ENCODE peak calls at places on chromosomes 12 and 14, in ten cellular contexts. One of them, this sample, is unnamed. For H3K9me3, the result is how much of the 10 kb centered on the place peaks cover.

GRCh38 chr12:58253663-58254062 is 312.3 kb downstream of the ATP23 start:
- DNase-seq in stomach: no peak
- DNase-seq in H1: no peak
- DNase-seq in CD4-positive, alpha-beta T cell: no peak
- DNase-seq in cardiac muscle cell: no peak
- DNase-seq in HCT116: no peak
- DNase-seq in OCI-LY7: no peak
- DNase-seq in mammary epithelial cell: peak
- DNase-seq in PC-9: no peak
- DNase-seq in keratinocyte: no peak
- DNase-seq in this sample: no peak

GRCh38 chr14:62103497-62103896 is 341.3 kb downstream of the SNAPC1 start:
- DNase-seq in stomach: no peak
- DNase-seq in H1: no peak
- DNase-seq in CD4-positive, alpha-beta T cell: no peak
- DNase-seq in cardiac muscle cell: no peak
- DNase-seq in HCT116: no peak
- DNase-seq in OCI-LY7: no peak
- DNase-seq in mammary epithelial cell: no peak
- DNase-seq in PC-9: no peak
- DNase-seq in keratinocyte: no peak
- DNase-seq in this sample: no peak

GRCh38 chr14:93114068-93114710 is 1.5 kb downstream of the ITPK1 start:
- DNase-seq in stomach: no peak
- DNase-seq in H1: no peak
- DNase-seq in CD4-positive, alpha-beta T cell: no peak
- DNase-seq in cardiac muscle cell: no peak
- DNase-seq in HCT116: no peak
- DNase-seq in OCI-LY7: peak
- DNase-seq in mammary epithelial cell: peak
- DNase-seq in PC-9: no peak
- DNase-seq in keratinocyte: no peak
- DNase-seq in this sample: peak

GRCh38 chr12:108484845-108485244 is 30.2 kb upstream of the FICD start:
- DNase-seq in stomach: no peak
- DNase-seq in H1: no peak
- DNase-seq in CD4-positive, alpha-beta T cell: no peak
- DNase-seq in cardiac muscle cell: no peak
- DNase-seq in HCT116: no peak
- DNase-seq in OCI-LY7: no peak
- DNase-seq in mammary epithelial cell: no peak
- DNase-seq in PC-9: no peak
- DNase-seq in keratinocyte: no peak
- DNase-seq in this sample: no peak

GRCh38 chr12:52195065-52195730 is 3.4 kb upstream of the KRT80 start:
- DNase-seq in stomach: no peak
- DNase-seq in H1: no peak
- DNase-seq in CD4-positive, alpha-beta T cell: no peak
- DNase-seq in cardiac muscle cell: no peak
- DNase-seq in HCT116: no peak
- DNase-seq in OCI-LY7: no peak
- DNase-seq in mammary epithelial cell: no peak
- DNase-seq in PC-9: peak
- DNase-seq in keratinocyte: no peak
- DNase-seq in this sample: peak

GRCh38 chr14:71762575-71762974 is 169.7 kb upstream of the RGS6 start:
- DNase-seq in stomach: no peak
- DNase-seq in H1: no peak
- DNase-seq in CD4-positive, alpha-beta T cell: no peak
- DNase-seq in cardiac muscle cell: no peak
- DNase-seq in HCT116: no peak
- DNase-seq in OCI-LY7: no peak
- DNase-seq in mammary epithelial cell: no peak
- DNase-seq in PC-9: no peak
- DNase-seq in keratinocyte: no peak
- DNase-seq in this sample: no peak

GRCh38 chr12:4555804-4556203 is 6.2 kb upstream of the DYRK4 start:
- DNase-seq in stomach: no peak
- DNase-seq in H1: no peak
- DNase-seq in CD4-positive, alpha-beta T cell: no peak
- DNase-seq in cardiac muscle cell: no peak
- DNase-seq in HCT116: no peak
- DNase-seq in OCI-LY7: no peak
- DNase-seq in mammary epithelial cell: peak
- DNase-seq in PC-9: no peak
- DNase-seq in keratinocyte: no peak
- DNase-seq in this sample: no peak

GRCh38 chr12:64814432-64814831 is 10.0 kb upstream of the TBC1D30 start:
- DNase-seq in stomach: no peak
- DNase-seq in H1: no peak
- DNase-seq in CD4-positive, alpha-beta T cell: no peak
- DNase-seq in cardiac muscle cell: no peak
- DNase-seq in HCT116: no peak
- DNase-seq in OCI-LY7: no peak
- DNase-seq in mammary epithelial cell: no peak
- DNase-seq in PC-9: no peak
- DNase-seq in keratinocyte: no peak
- DNase-seq in this sample: no peak

GRCh38 chr12:106138646-106139421 is at the start of gene NUAK1:
- DNase-seq in stomach: peak
- DNase-seq in H1: peak
- DNase-seq in CD4-positive, alpha-beta T cell: no peak
- DNase-seq in cardiac muscle cell: peak
- DNase-seq in HCT116: no peak
- DNase-seq in OCI-LY7: no peak
- DNase-seq in mammary epithelial cell: peak
- DNase-seq in PC-9: peak
- DNase-seq in keratinocyte: no peak
- DNase-seq in this sample: peak

GRCh38 chr12:43009307-43009706 is 419.8 kb upstream of the PRICKLE1 start:
- DNase-seq in stomach: no peak
- DNase-seq in H1: no peak
- DNase-seq in CD4-positive, alpha-beta T cell: no peak
- DNase-seq in cardiac muscle cell: peak
- DNase-seq in HCT116: no peak
- DNase-seq in OCI-LY7: no peak
- DNase-seq in mammary epithelial cell: no peak
- DNase-seq in PC-9: no peak
- DNase-seq in keratinocyte: no peak
- DNase-seq in this sample: no peak

GRCh38 chr12:53103860-53104305 is 597 bp downstream of the SOAT2 start:
- DNase-seq in stomach: no peak
- DNase-seq in H1: no peak
- DNase-seq in CD4-positive, alpha-beta T cell: no peak
- DNase-seq in cardiac muscle cell: no peak
- DNase-seq in HCT116: no peak
- DNase-seq in OCI-LY7: peak
- DNase-seq in mammary epithelial cell: no peak
- DNase-seq in PC-9: no peak
- DNase-seq in keratinocyte: no peak
- DNase-seq in this sample: no peak

GRCh38 chr12:131487379-131488129 is 223.3 kb upstream of the SFSWAP start:
- DNase-seq in stomach: no peak
- DNase-seq in H1: no peak
- DNase-seq in CD4-positive, alpha-beta T cell: no peak
- DNase-seq in cardiac muscle cell: no peak
- DNase-seq in HCT116: no peak
- DNase-seq in OCI-LY7: no peak
- DNase-seq in mammary epithelial cell: no peak
- DNase-seq in PC-9: no peak
- DNase-seq in keratinocyte: no peak
- DNase-seq in this sample: no peak

GRCh38 chr12:32201996-32202395 is 95.3 kb downstream of the BICD1 start:
- DNase-seq in stomach: no peak
- DNase-seq in H1: no peak
- DNase-seq in CD4-positive, alpha-beta T cell: no peak
- DNase-seq in cardiac muscle cell: no peak
- DNase-seq in HCT116: no peak
- DNase-seq in OCI-LY7: no peak
- DNase-seq in mammary epithelial cell: no peak
- DNase-seq in PC-9: no peak
- DNase-seq in keratinocyte: no peak
- DNase-seq in this sample: no peak

GRCh38 chr14:98957211-98958047 is 314.6 kb downstream of the BCL11B start:
- DNase-seq in stomach: peak
- DNase-seq in H1: peak
- DNase-seq in CD4-positive, alpha-beta T cell: no peak
- DNase-seq in cardiac muscle cell: no peak
- DNase-seq in HCT116: no peak
- DNase-seq in OCI-LY7: no peak
- DNase-seq in mammary epithelial cell: peak
- DNase-seq in PC-9: no peak
- DNase-seq in keratinocyte: peak
- DNase-seq in this sample: no peak

DNA sequence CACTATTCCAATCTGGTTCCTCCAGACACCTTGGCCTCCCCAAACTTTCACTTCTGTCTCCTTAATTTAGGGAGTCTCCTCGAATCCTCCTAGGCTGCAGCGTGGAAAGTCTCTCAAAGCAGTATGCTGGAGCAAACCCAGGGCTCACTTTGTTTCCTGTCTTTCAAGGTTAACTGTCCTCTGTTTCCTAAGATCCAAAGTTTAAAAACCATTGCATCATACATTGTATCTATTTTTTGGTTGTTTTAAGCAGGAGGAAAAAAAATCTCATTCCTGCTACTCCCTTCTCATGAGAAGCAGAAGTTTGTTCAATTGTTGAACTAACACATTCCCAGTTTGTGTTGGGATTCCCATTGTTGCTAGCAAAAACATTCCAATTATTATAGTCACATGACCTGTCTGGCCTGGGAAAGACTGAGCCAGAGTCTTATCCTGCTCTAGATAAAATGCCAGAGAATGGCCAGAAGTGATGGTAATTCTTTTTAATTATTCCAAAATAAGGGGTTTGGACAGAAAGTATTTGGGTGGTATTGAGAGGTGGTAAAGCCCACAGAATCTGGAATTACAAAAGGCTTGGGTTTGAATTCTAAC is 67.3 kb downstream of the HSPB8 start:
- DNase-seq in stomach: no peak
- DNase-seq in H1: no peak
- DNase-seq in CD4-positive, alpha-beta T cell: no peak
- DNase-seq in cardiac muscle cell: no peak
- DNase-seq in HCT116: no peak
- DNase-seq in OCI-LY7: no peak
- DNase-seq in mammary epithelial cell: no peak
- DNase-seq in PC-9: no peak
- DNase-seq in keratinocyte: no peak
- DNase-seq in this sample: no peak
- H3K9me3 ChIP-seq in stomach: under half
- H3K9me3 ChIP-seq in H1: under half
- H3K9me3 ChIP-seq in CD4-positive, alpha-beta T cell: under half
- H3K9me3 ChIP-seq in cardiac muscle cell: under half
- H3K9me3 ChIP-seq in HCT116: under half
- H3K9me3 ChIP-seq in OCI-LY7: under half
- H3K9me3 ChIP-seq in mammary epithelial cell: under half
- H3K9me3 ChIP-seq in PC-9: under half
- H3K9me3 ChIP-seq in keratinocyte: under half
- H3K9me3 ChIP-seq in this sample: under half

DNA sequence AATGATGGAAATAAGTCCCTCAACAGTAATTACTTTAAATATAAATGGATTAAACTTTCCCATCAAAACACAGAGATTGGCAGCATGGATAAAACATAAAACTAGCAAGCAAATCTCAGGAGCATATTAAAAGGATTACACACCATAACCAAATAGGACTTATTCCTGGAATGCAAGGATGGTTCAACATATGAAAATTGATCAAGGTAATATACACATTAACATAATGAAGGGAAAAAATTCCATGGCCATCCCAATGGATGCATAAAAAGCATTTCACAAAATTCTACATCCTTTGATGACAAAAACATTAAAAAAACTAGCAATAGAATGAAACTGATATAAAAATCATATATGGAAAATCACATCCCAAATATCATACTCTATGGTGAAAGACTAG is 13.6 kb downstream of the CACNA2D4 start:
- DNase-seq in stomach: no peak
- DNase-seq in H1: no peak
- DNase-seq in CD4-positive, alpha-beta T cell: no peak
- DNase-seq in cardiac muscle cell: no peak
- DNase-seq in HCT116: no peak
- DNase-seq in OCI-LY7: no peak
- DNase-seq in mammary epithelial cell: no peak
- DNase-seq in PC-9: no peak
- DNase-seq in keratinocyte: no peak
- DNase-seq in this sample: no peak
- H3K9me3 ChIP-seq in stomach: under half
- H3K9me3 ChIP-seq in H1: under half
- H3K9me3 ChIP-seq in CD4-positive, alpha-beta T cell: under half
- H3K9me3 ChIP-seq in cardiac muscle cell: under half
- H3K9me3 ChIP-seq in HCT116: under half
- H3K9me3 ChIP-seq in OCI-LY7: under half
- H3K9me3 ChIP-seq in mammary epithelial cell: under half
- H3K9me3 ChIP-seq in PC-9: under half
- H3K9me3 ChIP-seq in keratinocyte: under half
- H3K9me3 ChIP-seq in this sample: under half

DNA sequence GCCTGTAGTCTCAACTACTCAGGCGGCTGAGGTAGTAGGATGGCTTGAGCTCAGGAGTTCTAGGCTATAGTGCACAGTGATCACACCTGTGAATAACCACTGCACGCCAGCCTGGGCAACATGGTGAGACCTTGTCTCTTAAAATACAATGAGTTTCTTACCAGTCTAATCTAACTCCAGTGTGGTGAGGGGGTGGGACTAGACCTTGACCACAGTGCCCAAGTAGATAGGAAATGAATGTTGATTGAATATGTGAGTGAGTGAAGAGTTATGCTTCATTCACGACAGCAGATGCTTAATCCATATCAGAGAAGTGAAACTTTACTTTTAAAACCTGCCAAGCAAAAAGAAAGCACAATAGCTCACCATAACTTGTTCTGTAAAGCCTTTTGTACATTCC is 11.2 kb upstream of the AK7 start:
- DNase-seq in stomach: no peak
- DNase-seq in H1: no peak
- DNase-seq in CD4-positive, alpha-beta T cell: no peak
- DNase-seq in cardiac muscle cell: no peak
- DNase-seq in HCT116: no peak
- DNase-seq in OCI-LY7: peak
- DNase-seq in mammary epithelial cell: no peak
- DNase-seq in PC-9: no peak
- DNase-seq in keratinocyte: no peak
- DNase-seq in this sample: no peak
- H3K9me3 ChIP-seq in stomach: under half
- H3K9me3 ChIP-seq in H1: under half
- H3K9me3 ChIP-seq in CD4-positive, alpha-beta T cell: under half
- H3K9me3 ChIP-seq in cardiac muscle cell: under half
- H3K9me3 ChIP-seq in HCT116: under half
- H3K9me3 ChIP-seq in OCI-LY7: under half
- H3K9me3 ChIP-seq in mammary epithelial cell: under half
- H3K9me3 ChIP-seq in PC-9: under half
- H3K9me3 ChIP-seq in keratinocyte: under half
- H3K9me3 ChIP-seq in this sample: under half

DNA sequence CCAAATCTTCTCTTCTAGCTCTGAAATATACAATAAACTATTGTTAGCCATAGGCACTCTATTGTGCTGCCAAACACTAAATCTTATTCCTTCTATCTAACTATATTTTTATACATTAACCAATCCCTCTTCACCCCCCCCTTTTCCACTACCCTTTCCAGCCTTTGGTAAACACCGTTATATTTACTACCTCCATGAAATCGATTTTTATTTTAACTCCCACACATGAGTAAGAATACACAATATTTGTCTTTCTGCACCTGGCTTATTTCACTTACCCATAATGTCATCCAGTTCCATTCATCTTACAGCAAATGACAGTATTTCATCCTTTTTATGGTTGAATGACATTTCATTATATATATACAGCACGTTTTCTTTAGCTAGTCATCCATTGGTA is 34.0 kb upstream of the PLBD1 start:
- DNase-seq in stomach: no peak
- DNase-seq in H1: no peak
- DNase-seq in CD4-positive, alpha-beta T cell: no peak
- DNase-seq in cardiac muscle cell: no peak
- DNase-seq in HCT116: no peak
- DNase-seq in OCI-LY7: no peak
- DNase-seq in mammary epithelial cell: no peak
- DNase-seq in PC-9: no peak
- DNase-seq in keratinocyte: no peak
- DNase-seq in this sample: no peak
- H3K9me3 ChIP-seq in stomach: under half
- H3K9me3 ChIP-seq in H1: under half
- H3K9me3 ChIP-seq in CD4-positive, alpha-beta T cell: under half
- H3K9me3 ChIP-seq in cardiac muscle cell: under half
- H3K9me3 ChIP-seq in HCT116: under half
- H3K9me3 ChIP-seq in OCI-LY7: under half
- H3K9me3 ChIP-seq in mammary epithelial cell: under half
- H3K9me3 ChIP-seq in PC-9: under half
- H3K9me3 ChIP-seq in keratinocyte: under half
- H3K9me3 ChIP-seq in this sample: under half